ENCODE peak calls at places on chromosomes 1 and 21, in five cellular contexts. K, Z, X, F and P are unnamed samples.

GRCh38 chr1:108117908-108118902 is 81.9 kb downstream of the SLC25A24 start:
- DNase-seq in F (no peak), X (no peak), K (no peak), Z (no peak), P (no peak)

GRCh38 chr1:102897537-102897936 is 210.8 kb downstream of the COL11A1 start:
- DNase-seq in K (no peak), F (no peak), Z (no peak), X (no peak), P (no peak)

GRCh38 chr1:180259431-180260338 is 29.6 kb downstream of the LHX4 start:
- DNase-seq in X (no peak), Z (no peak), F (no peak), K (no peak), P (no peak)

GRCh38 chr1:50108497-50109073 is at the start of gene ELAVL4:
- DNase-seq in F (no peak), K (no peak), X (peak), Z (no peak), P (no peak)

GRCh38 chr1:241482761-241483250 is 36.7 kb downstream of the FH start:
- DNase-seq in F (no peak), X (no peak), K (no peak), Z (no peak), P (no peak)

GRCh38 chr1:34705077-34705476 is 49.8 kb upstream of the GJB5 start:
- DNase-seq in K (no peak), X (no peak), Z (no peak), F (no peak), P (no peak)

GRCh38 chr1:60848583-60849188 is 233.7 kb upstream of the NFIA start:
- DNase-seq in Z (no peak), F (no peak), K (peak), X (peak), P (no peak)

GRCh38 chr1:91151702-91152101 is 129.9 kb upstream of the ZNF644 start:
- DNase-seq in F (no peak), Z (no peak), X (no peak), K (no peak), P (no peak)

GRCh38 chr1:23558872-23559135 is 497 bp downstream of the ID3 start:
- DNase-seq in X (no peak), F (no peak), K (no peak), Z (no peak), P (no peak)

GRCh38 chr1:66599346-66599745 is 65.4 kb downstream of the SGIP1 start:
- DNase-seq in Z (no peak), K (no peak), X (no peak), F (no peak), P (no peak)

GRCh38 chr1:157978547-157979403 is 14.7 kb upstream of the KIRREL1 start:
- DNase-seq in F (no peak), K (no peak), Z (peak), X (peak), P (peak)

GRCh38 chr1:94326329-94326728 is 88.9 kb upstream of the ARHGAP29 start:
- DNase-seq in X (peak), Z (no peak), F (no peak), K (no peak), P (no peak)

GRCh38 chr1:204572923-204573562 is 56.8 kb downstream of the MDM4 start:
- DNase-seq in K (no peak), Z (no peak), X (no peak), F (no peak), P (no peak)

GRCh38 chr1:52920791-52921291 is 699 bp downstream of the ECHDC2 start:
- DNase-seq in Z (peak), X (peak), K (no peak), F (no peak), P (peak)

GRCh38 chr21:36260802-36261201 is 59.2 kb upstream of the MORC3 start:
- DNase-seq in X (no peak), K (no peak), F (no peak), Z (no peak), P (no peak)

GRCh38 chr1:243621973-243622372 is 228.1 kb downstream of the AKT3 start:
- DNase-seq in Z (no peak), F (no peak), K (no peak), X (peak), P (no peak)

GRCh38 chr1:26372039-26372438 is 511 bp downstream of the ZNF683 start:
- DNase-seq in K (no peak), F (no peak), Z (no peak), X (no peak), P (no peak)

GRCh38 chr1:58574816-58575215 is 2.2 kb downstream of the TACSTD2 start:
- DNase-seq in X (no peak), F (no peak), Z (no peak), K (no peak), P (no peak)

GRCh38 chr1:63674865-63675815 is 81.9 kb downstream of the PGM1 start:
- DNase-seq in Z (no peak), F (no peak), X (no peak), K (no peak), P (no peak)

GRCh38 chr1:153402226-153402625 is 11.4 kb upstream of the S100A8 start:
- DNase-seq in Z (no peak), F (no peak), K (no peak), X (no peak), P (no peak)

DNA sequence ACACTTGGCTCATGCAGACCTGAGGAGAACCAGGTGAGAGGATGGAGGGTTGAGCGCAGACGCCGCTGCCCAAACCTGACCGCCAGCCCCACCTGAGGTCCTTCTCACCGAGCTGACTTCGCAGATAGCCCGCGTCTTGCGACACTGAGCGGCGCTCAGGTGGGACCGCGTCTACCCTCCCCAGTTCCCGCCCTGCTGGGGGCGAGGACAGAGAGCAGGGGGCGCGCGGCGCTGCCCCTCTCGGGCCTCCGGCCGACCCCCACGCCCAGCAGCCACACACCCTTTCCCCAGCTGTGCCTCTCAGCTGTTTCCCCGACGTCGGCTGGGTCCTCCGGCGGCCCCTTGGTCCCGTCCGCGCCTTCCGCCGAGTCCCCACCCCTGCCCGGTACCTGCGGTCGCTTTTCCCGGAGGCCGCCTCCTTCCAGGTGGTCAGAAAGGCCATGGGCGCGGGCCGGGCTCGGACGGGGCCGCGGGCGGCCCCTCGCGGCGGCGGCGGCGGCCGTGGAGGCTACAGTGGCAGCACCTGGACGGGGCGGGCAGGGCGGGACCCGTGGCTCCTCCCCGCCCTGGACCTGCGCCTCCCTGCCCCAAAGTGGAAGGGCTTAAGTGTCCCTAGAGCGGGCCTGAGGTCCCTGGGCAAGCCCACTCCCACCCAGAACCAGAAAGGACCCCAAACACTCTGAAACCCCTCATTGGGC is 14.4 kb upstream of the TTC39A start:
- DNase-seq in K (no peak), Z (peak), X (peak), F (peak), P (peak)
- TF ChIP-seq CTCF in K (no peak), Z (peak), X (no peak), F (no peak), P (no peak)

GRCh38 chr1:211928993-211929637 is 98.6 kb upstream of the LPGAT1 start:
- DNase-seq in X (peak), F (peak), Z (peak), K (no peak), P (no peak)

GRCh38 chr1:211932581-211933010 is 102.0 kb upstream of the LPGAT1 start:
- DNase-seq in X (no peak), K (no peak), Z (no peak), F (no peak), P (no peak)

GRCh38 chr1:211925016-211925415 is 94.5 kb upstream of the LPGAT1 start:
- DNase-seq in K (peak), Z (peak), F (no peak), X (peak), P (no peak)

GRCh38 chr1:211924256-211924655 is 93.7 kb upstream of the LPGAT1 start:
- DNase-seq in X (no peak), Z (no peak), F (no peak), K (no peak), P (no peak)

DNA sequence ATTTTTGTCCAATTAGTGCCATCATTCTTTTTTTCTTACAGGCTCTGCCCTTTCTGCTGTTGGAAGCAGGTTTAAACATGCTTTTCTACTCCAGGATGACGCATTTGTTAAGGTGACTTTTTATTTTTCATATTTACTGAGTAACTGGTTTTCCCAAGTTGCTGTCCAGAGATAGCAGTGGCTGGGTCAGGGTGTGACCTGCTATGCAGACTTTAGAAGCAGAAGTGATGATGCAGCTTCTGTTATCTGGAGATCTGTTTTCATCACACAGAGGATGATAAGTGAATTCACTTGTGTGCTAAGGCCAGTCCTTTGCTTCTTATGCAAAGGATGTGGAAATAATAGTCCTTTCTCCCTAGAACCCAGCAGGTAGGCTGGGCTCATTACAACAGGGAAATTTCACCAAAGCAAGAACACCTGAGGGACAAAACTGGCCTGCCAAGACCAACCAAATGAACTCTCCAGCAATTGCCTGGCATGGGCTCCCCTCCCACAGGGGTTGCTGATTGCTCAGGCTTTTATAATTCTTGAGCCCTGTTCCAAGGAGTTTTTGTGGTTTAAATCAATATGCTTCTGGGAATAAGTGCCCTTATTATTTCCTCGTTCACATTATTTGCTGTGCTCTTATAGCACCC is 97.8 kb upstream of the LPGAT1 start:
- DNase-seq in F (peak), Z (no peak), X (peak), K (no peak), P (no peak)
- H3K27ac ChIP-seq in F (no peak), Z (peak), X (no peak), K (no peak), P (no peak)

DNA sequence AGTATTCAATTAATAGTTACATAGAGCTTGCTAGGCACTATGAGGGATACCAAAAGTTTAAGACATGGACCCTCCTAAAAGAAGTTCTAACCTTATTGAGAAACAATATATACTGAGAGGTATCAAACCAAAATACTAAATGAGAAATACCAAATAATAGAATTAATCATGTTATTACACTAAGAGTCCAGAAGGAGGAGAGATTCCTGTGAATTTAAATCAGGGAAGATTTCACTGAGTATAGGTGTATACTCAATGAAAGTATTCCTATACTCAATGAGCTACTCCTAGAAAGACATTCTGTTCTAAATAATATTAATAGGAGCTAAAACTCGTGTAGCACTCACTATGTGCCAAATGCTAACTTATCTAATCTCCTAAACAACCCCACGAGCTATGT is 9.4 kb downstream of the CR1L start:
- DNase-seq in X (peak), Z (no peak), F (no peak), K (no peak), P (no peak)
- TF ChIP-seq CTCF in X (peak), Z (no peak), F (no peak), K (peak), P (no peak)

GRCh38 chr1:51732701-51733425 is 116.0 kb downstream of the OSBPL9 start:
- DNase-seq in X (no peak), Z (no peak), F (no peak), K (no peak), P (no peak)

GRCh38 chr1:51735746-51736254 is 118.9 kb downstream of the OSBPL9 start:
- DNase-seq in F (no peak), Z (no peak), X (no peak), K (no peak), P (no peak)

GRCh38 chr1:51733793-51734522 is 117.1 kb downstream of the OSBPL9 start:
- DNase-seq in X (peak), F (no peak), Z (no peak), K (no peak), P (no peak)

GRCh38 chr1:51736702-51737101 is 119.8 kb downstream of the OSBPL9 start:
- DNase-seq in X (no peak), Z (no peak), F (no peak), K (peak), P (no peak)

GRCh38 chr1:51734899-51735745 is 118.2 kb downstream of the OSBPL9 start:
- DNase-seq in X (no peak), K (no peak), F (no peak), Z (no peak), P (no peak)
- H3K27ac ChIP-seq in X (peak), K (no peak), F (peak), Z (no peak), P (peak)

GRCh38 chr1:193102662-193103061 is 2.6 kb downstream of the GLRX2 start:
- DNase-seq in F (no peak), Z (no peak), X (no peak), K (no peak), P (no peak)

GRCh38 chr1:193104496-193104905 is 713 bp downstream of the GLRX2 start:
- DNase-seq in X (peak), K (peak), F (peak), Z (peak), P (peak)

GRCh38 chr1:193105821-193106177 is 585 bp upstream of the GLRX2 start:
- DNase-seq in K (no peak), Z (no peak), X (no peak), F (no peak), P (no peak)

GRCh38 chr1:193103759-193104495 is 1.3 kb downstream of the GLRX2 start:
- DNase-seq in X (no peak), F (no peak), Z (no peak), K (no peak), P (no peak)

DNA sequence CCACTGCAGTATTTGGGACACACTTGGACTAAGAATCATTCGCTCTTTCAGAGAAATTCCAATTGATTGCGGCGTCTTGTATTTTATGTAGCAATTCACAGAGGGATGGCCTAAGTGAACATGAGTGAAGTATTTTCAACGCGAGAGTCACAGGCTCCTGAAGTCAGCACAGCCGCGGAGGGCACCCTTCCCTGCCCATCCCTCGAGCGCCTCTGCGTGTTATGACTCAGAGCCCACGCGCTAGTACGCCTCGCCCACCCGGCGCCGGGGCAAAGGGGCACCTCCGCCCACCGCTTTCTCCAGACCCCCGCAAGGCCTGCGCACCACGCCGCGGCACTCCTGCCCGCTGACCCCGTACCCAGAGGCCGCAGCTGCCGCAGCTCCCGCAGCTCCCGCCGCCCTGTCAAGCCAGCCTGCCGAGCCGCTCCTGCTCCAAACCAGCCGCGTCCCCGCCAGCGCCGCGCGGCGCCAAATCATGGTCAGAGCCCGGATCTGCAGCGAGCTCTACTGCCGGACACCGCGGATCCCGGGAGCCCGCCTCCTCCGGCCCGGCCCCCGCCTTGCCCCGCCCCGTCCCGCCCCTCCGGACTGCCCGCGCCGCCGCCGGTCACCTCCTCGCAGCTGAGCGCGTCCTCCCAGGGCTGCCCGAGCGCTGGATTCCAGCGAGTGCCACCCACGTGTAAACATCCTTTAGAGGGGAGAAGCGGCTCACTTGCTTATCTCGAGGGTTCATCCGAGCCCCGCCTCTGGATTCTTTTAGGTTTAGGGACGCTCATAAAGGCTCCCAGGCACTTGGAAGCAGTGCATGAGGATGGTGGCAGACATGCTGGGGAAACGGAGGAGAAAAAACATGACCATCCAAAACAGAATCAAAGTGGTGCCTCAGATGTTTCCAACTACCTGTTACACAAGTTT is at the start of gene GLRX2:
- DNase-seq in F (peak), X (peak), K (peak), Z (peak), P (peak)
- TF ChIP-seq CTCF in F (no peak), X (no peak), K (peak), Z (peak), P (no peak)

GRCh38 chr1:19072285-19072981 is 116.0 kb upstream of the IFFO2 start:
- DNase-seq in X (no peak), Z (no peak), K (no peak), F (no peak), P (no peak)

GRCh38 chr1:19074361-19074901 is 118.0 kb upstream of the IFFO2 start:
- DNase-seq in F (no peak), Z (no peak), K (no peak), X (no peak), P (no peak)

GRCh38 chr1:19076841-19077616 is 120.6 kb upstream of the IFFO2 start:
- DNase-seq in F (no peak), X (no peak), Z (no peak), K (no peak), P (no peak)

GRCh38 chr1:19073311-19074186 is 117.1 kb upstream of the IFFO2 start:
- DNase-seq in F (no peak), X (no peak), Z (no peak), K (no peak), P (peak)

GRCh38 chr1:19074902-19075721 is 118.6 kb upstream of the IFFO2 start:
- DNase-seq in K (no peak), F (peak), Z (peak), X (no peak), P (peak)
- H3K27ac ChIP-seq in K (no peak), F (no peak), Z (peak), X (no peak), P (no peak)

GRCh38 chr1:224175615-224176014 is 7.4 kb upstream of the DEGS1 start:
- DNase-seq in K (no peak), Z (no peak), F (no peak), X (peak), P (peak)
- TF ChIP-seq CTCF in K (no peak), Z (no peak), F (no peak), X (no peak), P (no peak)

DNA sequence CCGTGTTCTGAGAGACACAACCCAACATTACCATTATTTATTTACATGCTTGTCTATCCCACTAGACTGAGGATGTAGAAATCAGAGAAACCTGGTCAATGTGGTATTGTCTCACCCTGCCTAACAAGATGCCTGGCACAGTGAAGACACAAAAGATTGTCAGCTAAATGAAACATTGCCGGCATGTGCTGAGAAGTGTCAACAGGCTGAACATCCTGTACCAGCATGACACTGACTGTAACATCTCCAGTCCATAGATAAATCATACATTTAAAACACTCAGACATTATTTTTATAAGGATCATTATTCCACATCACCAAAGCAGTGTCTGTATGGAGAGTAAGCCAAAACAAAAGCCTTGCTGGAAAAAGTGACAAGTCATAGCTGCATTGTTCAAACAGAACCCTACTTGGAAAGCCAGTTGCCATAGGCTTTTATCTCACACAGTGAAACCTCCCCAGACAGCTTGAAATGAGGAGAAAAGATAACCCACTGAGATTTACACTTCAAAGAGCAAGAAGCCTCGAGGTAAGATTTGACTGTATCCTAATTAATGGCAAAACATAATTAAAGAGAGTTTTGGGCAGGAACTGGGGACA is 72.2 kb downstream of the SIPA1L2 start:
- DNase-seq in K (no peak), Z (no peak), X (no peak), F (no peak), P (no peak)
- H3K27ac ChIP-seq in K (no peak), Z (no peak), X (no peak), F (no peak), P (no peak)